ENCODE peak calls at places on chromosomes 16 and 17, in five cellular contexts. D is neuronal stem cell, W is IMR-90, R is mesenchymal stem cell, S is H1. J is an unnamed sample.
A peak's percentile ranks its signal among the peaks of the same experiment; 100 is the strongest.

GRCh38 chr17:61398721-61399130 is 917 bp upstream of the TBX2 start:
- DNase-seq in D (no peak), W (peak; percentile 28), R (no peak), S (no peak), J (no peak)

GRCh38 chr16:28182183-28182582 is 29.6 kb downstream of the XPO6 start:
- DNase-seq in D (no peak), W (peak; percentile 66), R (peak; percentile 45), S (no peak), J (no peak)

GRCh38 chr16:77788196-77789084 is at the start of gene VAT1L:
- DNase-seq in D (peak; percentile 57), W (peak; percentile 63), R (peak; percentile 80), S (peak; percentile 7), J (peak; percentile 71)

GRCh38 chr17:1693339-1693738 is 8.7 kb upstream of the PRPF8 start:
- DNase-seq in D (no peak), W (peak; percentile 44), R (peak; percentile 71), S (no peak), J (no peak)

GRCh38 chr16:60491258-60491657 is 1545.0 kb downstream of the CDH8 start:
- DNase-seq in D (no peak), W (no peak), R (no peak), S (no peak), J (no peak)

GRCh38 chr17:61218438-61218837 is 181.2 kb upstream of the TBX2 start:
- DNase-seq in D (no peak), W (peak; percentile 86), R (peak; percentile 93), S (no peak), J (no peak)

GRCh38 chr16:29975134-29975538 is 1.5 kb downstream of the TAOK2 start:
- DNase-seq in D (no peak), W (no peak), R (no peak), S (no peak), J (no peak)

GRCh38 chr16:84680843-84681629 is 18.8 kb upstream of the USP10 start:
- DNase-seq in D (no peak), W (no peak), R (no peak), S (no peak), J (no peak)

GRCh38 chr17:44899074-44899782 is at the start of gene EFTUD2:
- DNase-seq in D (peak; percentile 92), W (peak; percentile 84), R (peak; percentile 92), S (peak; percentile 67), J (peak; percentile 93)

GRCh38 chr16:84782841-84783240 is 36.9 kb upstream of the CRISPLD2 start:
- DNase-seq in D (no peak), W (no peak), R (no peak), S (no peak), J (no peak)

GRCh38 chr17:43399839-43400328 is 1.1 kb downstream of the ARL4D start:
- DNase-seq in D (no peak), W (no peak), R (no peak), S (no peak), J (no peak)

GRCh38 chr16:54957403-54957802 is 26.7 kb downstream of the IRX5 start:
- DNase-seq in D (no peak), W (no peak), R (no peak), S (no peak), J (peak; percentile 54)

GRCh38 chr17:31724026-31724425 is 135.0 kb downstream of the COPRS start:
- DNase-seq in D (no peak), W (peak; percentile 75), R (peak; percentile 96), S (no peak), J (no peak)

GRCh38 chr17:28372945-28373274 is 1.4 kb downstream of the SARM1 start:
- DNase-seq in D (no peak), W (no peak), R (no peak), S (no peak), J (no peak)
- H3K4me3 ChIP-seq in D (no peak overlapping the region), W (peak overlapping the region; percentile 54), R (peak overlapping the region; percentile 81), S (no peak overlapping the region), J (no peak overlapping the region)

GRCh38 chr17:75844530-75845057 is 390 bp upstream of the UNC13D start:
- DNase-seq in D (no peak), W (no peak), R (no peak), S (no peak), J (peak; percentile 66)
- H3K4me2 ChIP-seq in D (no peak overlapping the region), W (no peak overlapping the region), R (no peak overlapping the region), S (no peak overlapping the region), J (no peak overlapping the region)

DNA sequence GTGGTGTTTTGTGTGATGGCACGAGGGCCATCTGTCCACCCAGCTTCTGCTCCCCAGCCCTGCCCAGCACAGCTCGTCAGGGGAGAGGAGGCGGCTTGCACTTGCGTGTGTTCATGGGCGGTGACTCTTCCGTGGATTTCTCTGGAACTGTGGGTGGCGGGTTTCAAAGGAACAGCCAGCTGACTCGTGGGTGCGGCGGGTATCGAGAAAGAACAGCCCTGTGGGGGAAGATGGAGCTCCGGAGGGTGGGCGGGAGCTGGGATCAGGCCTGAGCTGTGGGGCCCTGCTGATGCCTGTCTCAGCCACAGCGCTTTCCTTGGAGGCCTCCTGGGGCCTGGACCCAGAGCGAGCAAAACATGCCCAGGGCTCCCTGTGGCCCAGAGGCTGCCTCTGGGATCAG is 13.2 kb downstream of the NAGPA start:
- DNase-seq in D (no peak), W (no peak), R (no peak), S (no peak), J (no peak)
- H2BK15ac ChIP-seq in D (no peak overlapping the region), W (no peak overlapping the region), R (no peak overlapping the region), S (no peak overlapping the region), J (no peak overlapping the region)

GRCh38 chr16:86294535-86294934 is 215.8 kb upstream of the FOXF1 start:
- DNase-seq in D (no peak), W (peak; percentile 98), R (peak; percentile 99), S (no peak), J (no peak)

GRCh38 chr16:86292171-86292775 is 218.1 kb upstream of the FOXF1 start:
- DNase-seq in D (no peak), W (no peak), R (no peak), S (no peak), J (no peak)

GRCh38 chr16:86292942-86293341 is 217.4 kb upstream of the FOXF1 start:
- DNase-seq in D (no peak), W (no peak), R (no peak), S (no peak), J (no peak)

GRCh38 chr16:86296263-86296662 is 214.1 kb upstream of the FOXF1 start:
- DNase-seq in D (no peak), W (no peak), R (peak; percentile 51), S (no peak), J (no peak)

DNA sequence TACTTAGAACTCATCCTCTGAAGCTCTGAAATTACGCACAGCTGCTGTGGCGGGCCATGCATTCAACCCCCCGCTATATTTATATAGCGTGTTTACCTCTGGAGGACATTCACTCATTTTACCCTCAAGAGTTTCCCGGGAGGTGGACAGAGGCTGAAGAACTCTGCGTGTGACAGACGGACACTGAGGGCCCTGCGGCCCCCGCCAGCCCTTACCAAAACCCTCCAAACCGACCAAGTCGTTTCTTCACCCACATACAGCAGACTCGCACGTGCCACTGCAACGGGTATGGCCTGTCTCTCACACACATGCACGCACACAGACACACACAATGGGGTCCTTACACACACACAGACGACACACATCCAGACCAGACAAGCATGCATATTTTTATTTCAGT is 216.4 kb upstream of the FOXF1 start:
- DNase-seq in D (no peak), W (no peak), R (peak; percentile 71), S (no peak), J (no peak)
- H3K4me3 ChIP-seq in D (no peak overlapping the region), W (no peak overlapping the region), R (no peak overlapping the region), S (no peak overlapping the region), J (no peak overlapping the region)

GRCh38 chr16:13907431-13907830 is 12.5 kb upstream of the ERCC4 start:
- DNase-seq in D (no peak), W (no peak), R (no peak), S (no peak), J (no peak)

GRCh38 chr16:13911871-13912270 is 8.1 kb upstream of the ERCC4 start:
- DNase-seq in D (no peak), W (no peak), R (no peak), S (no peak), J (no peak)

GRCh38 chr16:13909069-13909468 is 10.9 kb upstream of the ERCC4 start:
- DNase-seq in D (no peak), W (no peak), R (no peak), S (no peak), J (no peak)

GRCh38 chr16:13911306-13911705 is 8.6 kb upstream of the ERCC4 start:
- DNase-seq in D (no peak), W (no peak), R (no peak), S (no peak), J (no peak)

DNA sequence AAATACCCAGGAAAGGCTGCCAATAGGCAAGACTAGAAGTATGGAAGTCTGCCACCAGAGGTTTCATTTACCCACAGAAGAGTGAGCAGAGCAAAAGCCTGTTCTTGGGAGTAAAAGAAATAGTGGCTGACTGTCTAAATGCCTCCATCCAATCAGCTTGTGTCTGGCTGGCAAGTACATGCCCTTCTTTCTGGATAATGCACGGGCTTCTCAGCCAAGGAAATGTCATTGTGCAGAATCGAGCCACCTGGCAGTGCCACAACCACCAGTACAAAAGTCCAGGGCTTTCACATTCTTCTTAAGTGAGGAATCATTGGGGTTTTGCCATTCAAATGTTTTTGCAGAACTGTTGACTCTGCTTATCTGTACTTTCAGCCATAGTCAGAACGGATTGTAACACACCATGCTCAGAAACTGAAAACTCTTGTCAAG is 10.1 kb upstream of the ERCC4 start:
- DNase-seq in D (no peak), W (peak; percentile 75), R (no peak), S (no peak), J (no peak)
- H3K4me2 ChIP-seq in D (no peak overlapping the region), W (peak overlapping the region; percentile 25), R (no peak overlapping the region), S (no peak overlapping the region), J (no peak overlapping the region)

GRCh38 chr16:24539295-24539849 is at the start of gene RBBP6:
- DNase-seq in D (peak; percentile 98), W (peak; percentile 96), R (peak; percentile 97), S (peak; percentile 89), J (peak; percentile 98)
- H2BK15ac ChIP-seq in D (peak within 1 kb of the TSS; percentile 44), W (no peak within 1 kb of the TSS), R (peak within 1 kb of the TSS; percentile 97), S (peak within 1 kb of the TSS; percentile 25), J (no peak within 1 kb of the TSS)

J was measured in mesendoderm.